ENCODE peak calls at places on chromosomes 5 and 9, in five cellular contexts. Y is NCI-H1092 treated with DMSO at 0.1 percent for 48 hours, S is KBM-7, Z is foreskin keratinocyte, X is tibial artery. G is an unnamed sample.

GRCh38 chr9:15182755-15183154 is 124.3 kb downstream of the TTC39B start:
- DNase-seq in Y (peak; percentile 70), S (no peak), Z (no peak), X (no peak), G (no peak)

GRCh38 chr5:142685418-142686209 is at the start of gene FGF1:
- DNase-seq in Y (no peak), S (no peak), Z (peak; percentile 63), X (peak; percentile 72), G (no peak)

GRCh38 chr9:111959468-111959941 is 62.9 kb downstream of the UGCG start:
- DNase-seq in Y (no peak), S (no peak), Z (peak; percentile 99), X (no peak), G (no peak)

GRCh38 chr9:109263358-109263757 is 57.5 kb downstream of the EPB41L4B start:
- DNase-seq in Y (no peak), S (no peak), Z (no peak), X (no peak), G (no peak)

GRCh38 chr5:106417163-106417562 is 1253.6 kb downstream of the EFNA5 start:
- DNase-seq in Y (no peak), S (no peak), Z (no peak), X (no peak), G (no peak)

GRCh38 chr9:98491231-98491651 is 217.5 kb downstream of the GABBR2 start:
- DNase-seq in Y (no peak), S (no peak), Z (no peak), X (no peak), G (no peak)

GRCh38 chr5:55033568-55033967 is 9.5 kb downstream of the GZMK start:
- DNase-seq in Y (no peak), S (no peak), Z (no peak), X (no peak), G (peak; percentile 6)

GRCh38 chr5:56099346-56099745 is 104.6 kb upstream of the IL6ST start:
- DNase-seq in Y (no peak), S (no peak), Z (no peak), X (no peak), G (no peak)

GRCh38 chr9:135718616-135719015 is 16.6 kb downstream of the KCNT1 start:
- DNase-seq in Y (peak; percentile 16), S (no peak), Z (no peak), X (no peak), G (peak; percentile 77)

GRCh38 chr9:79700607-79701330 is 129.0 kb downstream of the TLE4 start:
- DNase-seq in Y (no peak), S (no peak), Z (no peak), X (no peak), G (no peak)

GRCh38 chr9:76330034-76330433 is 64.2 kb downstream of the RFK start:
- DNase-seq in Y (no peak), S (no peak), Z (no peak), X (no peak), G (no peak)

GRCh38 chr5:6681682-6682081 is 31.6 kb upstream of the TENT4A start:
- DNase-seq in Y (no peak), S (no peak), Z (no peak), X (no peak), G (no peak)

GRCh38 chr5:5198111-5198510 is 58.0 kb downstream of the ADAMTS16 start:
- DNase-seq in Y (no peak), S (no peak), Z (no peak), X (no peak), G (no peak)

GRCh38 chr5:76849767-76850291 is at the start of gene S100Z:
- DNase-seq in Y (no peak), S (peak; percentile 98), Z (no peak), X (no peak), G (peak; percentile 17)

GRCh38 chr5:144117412-144117811 is 53.0 kb downstream of the YIPF5 start:
- DNase-seq in Y (no peak), S (no peak), Z (no peak), X (no peak), G (no peak)

GRCh38 chr9:128204858-128205257 is 1.7 kb downstream of the DNM1 start:
- DNase-seq in Y (no peak), S (no peak), Z (no peak), X (no peak), G (no peak)

GRCh38 chr5:80346055-80346454 is 26.3 kb downstream of the SPZ1 start:
- DNase-seq in Y (no peak), S (peak; percentile 41), Z (peak; percentile 2), X (no peak), G (peak; percentile 56)

GRCh38 chr5:83400712-83401111 is 70.8 kb upstream of the VCAN start:
- DNase-seq in Y (no peak), S (no peak), Z (no peak), X (no peak), G (no peak)

GRCh38 chr9:124475868-124476690 is 25.8 kb downstream of the ADGRD2 start:
- DNase-seq in Y (no peak), S (no peak), Z (no peak), X (no peak), G (peak; percentile 54)

G was measured in NB4.